ENCODE peak calls at places on chromosomes 12 and 14, in nine cellular contexts. V, T, E, S, O, B, I, K and Q are unnamed samples.

GRCh38 chr14:99715266-99716000 is 31.3 kb downstream of the CYP46A1 start:
- DNase-seq in V (no peak), T (no peak), E (no peak), S (no peak), O (no peak), B (no peak), I (no peak), K (peak), Q (no peak)

GRCh38 chr12:45730842-45731336 is 1.4 kb downstream of the ARID2 start:
- DNase-seq in V (no peak), T (peak), E (no peak), S (no peak), O (peak), B (peak), I (no peak), K (no peak), Q (no peak)

GRCh38 chr14:24388474-24389179 is 10.2 kb upstream of the NYNRIN start:
- DNase-seq in V (no peak), T (no peak), E (no peak), S (no peak), O (peak), B (no peak), I (no peak), K (no peak), Q (no peak)

GRCh38 chr12:66804555-66804954 is 125.7 kb upstream of the GRIP1 start:
- DNase-seq in V (no peak), T (no peak), E (no peak), S (no peak), O (no peak), B (no peak), I (no peak), K (no peak), Q (no peak)

GRCh38 chr14:64266206-64266605 is 28.0 kb downstream of the ESR2 start:
- DNase-seq in V (no peak), T (no peak), E (peak), S (no peak), O (peak), B (no peak), I (no peak), K (no peak), Q (no peak)

GRCh38 chr12:119412811-119413794 is 78.6 kb downstream of the CCDC60 start:
- DNase-seq in V (no peak), T (peak), E (peak), S (peak), O (peak), B (peak), I (peak), K (peak), Q (peak)

GRCh38 chr14:99541677-99542470 is 60.7 kb downstream of the CCNK start:
- DNase-seq in V (no peak), T (no peak), E (no peak), S (no peak), O (no peak), B (no peak), I (no peak), K (peak), Q (no peak)

GRCh38 chr14:36208690-36209278 is 32.3 kb upstream of the PTCSC3 start:
- DNase-seq in V (no peak), T (no peak), E (no peak), S (no peak), O (no peak), B (no peak), I (no peak), K (no peak), Q (peak)

GRCh38 chr12:26126340-26127284 is 1.8 kb upstream of the BHLHE41 start:
- DNase-seq in V (no peak), T (peak), E (peak), S (peak), O (peak), B (peak), I (peak), K (peak), Q (no peak)

GRCh38 chr14:55899531-55899930 is 218.7 kb upstream of the PELI2 start:
- DNase-seq in V (no peak), T (no peak), E (no peak), S (no peak), O (no peak), B (no peak), I (no peak), K (no peak), Q (no peak)

GRCh38 chr12:120290541-120291312 is 976 bp downstream of the RNU4-2 start:
- DNase-seq in V (no peak), T (peak), E (no peak), S (peak), O (no peak), B (no peak), I (peak), K (no peak), Q (no peak)

GRCh38 chr12:50024227-50024626 is 1.1 kb downstream of the RACGAP1 start:
- DNase-seq in V (no peak), T (no peak), E (no peak), S (no peak), O (no peak), B (no peak), I (no peak), K (no peak), Q (no peak)

GRCh38 chr14:50452285-50452684 is 55.6 kb upstream of the CDKL1 start:
- DNase-seq in V (no peak), T (no peak), E (no peak), S (no peak), O (peak), B (no peak), I (no peak), K (no peak), Q (peak)

GRCh38 chr12:95083938-95084337 is 10.5 kb upstream of the NR2C1 start:
- DNase-seq in V (no peak), T (no peak), E (peak), S (no peak), O (peak), B (no peak), I (no peak), K (no peak), Q (peak)